ENCODE peak calls at places on chromosome X, in four cellular contexts. K is K562, E is HCT116, D is endothelial cell of umbilical vein. A is an unnamed sample.

GRCh38 chrX:46034868-46035267 is 510.4 kb downstream of the ZNF674 start:
- DNase-seq in K (no peak), E (no peak), D (no peak), A (no peak)

GRCh38 chrX:68443155-68443868 is 10.0 kb upstream of the OPHN1 start:
- DNase-seq in K (no peak), E (no peak), D (peak), A (no peak)

GRCh38 chrX:39613997-39614679 is 483.6 kb downstream of the BCOR start:
- DNase-seq in K (no peak), E (no peak), D (no peak), A (no peak)

GRCh38 chrX:63809158-63809557 is 24.1 kb upstream of the ARHGEF9 start:
- DNase-seq in K (no peak), E (no peak), D (no peak), A (no peak)

GRCh38 chrX:13283968-13284914 is 35.6 kb downstream of the ATXN3L start:
- DNase-seq in K (no peak), E (no peak), D (peak), A (no peak)

GRCh38 chrX:152930516-152930915 is 32.6 kb downstream of the ZNF185 start:
- DNase-seq in K (no peak), E (no peak), D (no peak), A (no peak)

GRCh38 chrX:3518870-3519269 is 172.4 kb upstream of the MXRA5 start:
- DNase-seq in K (peak), E (peak), D (no peak), A (peak)

GRCh38 chrX:146454363-146454762 is 355.2 kb upstream of the CXorf51B start:
- DNase-seq in K (no peak), E (no peak), D (no peak), A (no peak)

GRCh38 chrX:68834371-68835103 is 5.7 kb downstream of the EFNB1 start:
- DNase-seq in K (no peak), E (no peak), D (no peak), A (peak)

GRCh38 chrX:65551489-65552339 is 17.1 kb upstream of the LAS1L start:
- DNase-seq in K (no peak), E (no peak), D (no peak), A (no peak)

GRCh38 chrX:102950908-102951866 is 14.1 kb downstream of the RAB40AL start:
- DNase-seq in K (peak), E (peak), D (peak), A (no peak)

GRCh38 chrX:38318196-38318595 is 9.1 kb downstream of the RPGR start:
- DNase-seq in K (no peak), E (no peak), D (no peak), A (no peak)

GRCh38 chrX:119482497-119483480 is 14.5 kb downstream of the SLC25A5 start:
- DNase-seq in K (peak), E (no peak), D (peak), A (peak)

GRCh38 chrX:76971393-76972376 is 475.5 kb upstream of the FGF16 start:
- DNase-seq in K (no peak), E (no peak), D (no peak), A (no peak)

GRCh38 chrX:154541896-154542722 is 4.5 kb downstream of the G6PD start:
- DNase-seq in K (peak), E (peak), D (peak), A (peak)

GRCh38 chrX:47831788-47832187 is 4.9 kb upstream of the ZNF81 start:
- DNase-seq in K (peak), E (peak), D (peak), A (no peak)

GRCh38 chrX:110180176-110180927 is 137.5 kb downstream of the AMMECR1 start:
- DNase-seq in K (no peak), E (peak), D (peak), A (no peak)

GRCh38 chrX:75115707-75116413 is 40.2 kb downstream of the ABCB7 start:
- DNase-seq in K (no peak), E (no peak), D (no peak), A (no peak)

GRCh38 chrX:24963823-24964222 is 51.9 kb downstream of the ARX start:
- DNase-seq in K (no peak), E (no peak), D (no peak), A (no peak)

GRCh38 chrX:140672840-140673731 is 36.5 kb upstream of the LINC00632 start:
- DNase-seq in K (no peak), E (no peak), D (no peak), A (no peak)

GRCh38 chrX:57573754-57574153 is 18.1 kb upstream of the ZXDB start:
- DNase-seq in K (peak), E (no peak), D (peak), A (no peak)

GRCh38 chrX:8139713-8140112 is 31.4 kb downstream of the VCX2 start:
- DNase-seq in K (no peak), E (no peak), D (no peak), A (no peak)

GRCh38 chrX:127317159-127317558 is 497.6 kb downstream of the PRR32 start:
- DNase-seq in K (no peak), E (no peak), D (no peak), A (no peak)

GRCh38 chrX:20514358-20514757 is 247.6 kb upstream of the RPS6KA3 start:
- DNase-seq in K (peak), E (peak), D (peak), A (no peak)

GRCh38 chrX:7617994-7618393 is 225.0 kb upstream of the VCX start:
- DNase-seq in K (no peak), E (no peak), D (no peak), A (no peak)

GRCh38 chrX:38699603-38700110 is 101.6 kb upstream of the MID1IP1 start:
- DNase-seq in K (no peak), E (no peak), D (no peak), A (no peak)

GRCh38 chrX:19549838-19550237 is 34.5 kb upstream of the MAP3K15 start:
- DNase-seq in K (no peak), E (no peak), D (no peak), A (no peak)

GRCh38 chrX:37993857-37994619 is 12.3 kb upstream of the SYTL5 start:
- DNase-seq in K (peak), E (peak), D (no peak), A (no peak)

GRCh38 chrX:87517571-87518141 is at the start of gene KLHL4:
- DNase-seq in K (peak), E (no peak), D (peak), A (no peak)

GRCh38 chrX:13285229-13285628 is 34.6 kb downstream of the ATXN3L start:
- DNase-seq in K (no peak), E (no peak), D (no peak), A (no peak)

GRCh38 chrX:25300994-25301393 is 285.2 kb upstream of the ARX start:
- DNase-seq in K (no peak), E (no peak), D (no peak), A (no peak)

GRCh38 chrX:68681443-68681941 is 34.0 kb downstream of the STARD8 start:
- DNase-seq in K (no peak), E (no peak), D (no peak), A (no peak)

GRCh38 chrX:74550295-74550802 is 64.1 kb downstream of the RLIM start:
- DNase-seq in K (peak), E (peak), D (peak), A (peak)

GRCh38 chrX:48531359-48531954 is 8.1 kb upstream of the TBC1D25 start:
- DNase-seq in K (peak), E (no peak), D (no peak), A (peak)

GRCh38 chrX:17374619-17375360 is at the start of gene NHS:
- DNase-seq in K (peak), E (peak), D (peak), A (peak)

GRCh38 chrX:103540145-103540544 is 20.9 kb upstream of the RAB40A start:
- DNase-seq in K (no peak), E (no peak), D (no peak), A (no peak)

GRCh38 chrX:55488559-55489314 is 911 bp downstream of the USP51 start:
- DNase-seq in K (peak), E (no peak), D (peak), A (peak)

GRCh38 chrX:153443476-153444332 is 2.2 kb downstream of the TREX2 start:
- DNase-seq in K (no peak), E (no peak), D (no peak), A (peak)

GRCh38 chrX:30821116-30821515 is 67.9 kb downstream of the TAB3 start:
- DNase-seq in K (peak), E (no peak), D (no peak), A (no peak)

DNA sequence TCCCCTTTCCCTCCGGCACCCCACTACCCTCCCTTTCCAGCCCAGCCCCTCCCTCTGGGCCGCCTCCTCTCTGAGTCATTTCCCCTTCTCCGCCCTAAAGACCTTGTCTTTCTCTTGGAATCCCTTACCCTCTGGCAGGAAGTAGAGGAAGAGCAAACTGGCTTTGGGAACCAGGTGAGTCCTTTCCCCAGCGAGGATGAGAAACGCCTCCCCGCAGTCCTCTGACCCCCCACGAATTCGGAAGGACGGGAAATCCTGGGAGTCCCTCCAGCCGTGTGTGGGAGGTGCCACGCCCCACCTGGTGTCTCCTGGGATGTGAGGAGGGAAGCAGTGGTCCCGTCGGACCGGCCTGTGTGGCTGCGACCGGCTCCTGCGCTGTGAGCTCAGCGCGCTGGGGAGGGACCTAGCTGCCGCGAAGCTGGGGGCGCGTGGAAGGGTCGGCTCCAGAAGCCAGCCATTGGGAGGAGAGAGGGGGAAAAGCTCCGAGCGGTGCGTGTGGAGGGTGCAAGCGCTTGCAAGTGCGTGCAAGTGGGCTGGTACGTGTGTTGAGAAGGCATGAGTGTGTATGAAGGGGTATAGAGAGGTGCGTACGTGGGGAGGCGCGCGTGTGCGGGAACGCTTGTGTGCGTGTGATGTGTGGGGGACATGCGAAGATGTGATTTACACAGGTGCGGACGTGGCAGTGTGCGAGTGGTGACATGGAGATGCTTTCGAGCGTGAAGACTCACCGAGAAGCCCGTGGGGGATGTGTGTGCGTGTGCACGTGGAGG is 46.3 kb downstream of the TEX13B start:
- DNase-seq in K (no peak), E (no peak), D (no peak), A (no peak)
- H3K4me3 ChIP-seq in K (no peak), E (no peak), D (peak), A (peak)

GRCh38 chrX:50813843-50814661 is at the start of gene SHROOM4:
- DNase-seq in K (no peak), E (no peak), D (peak), A (peak)
- TF ChIP-seq POLR2AphosphoS5 in K (no peak), E (no peak), D (no peak), A (peak)

GRCh38 chrX:9786839-9787635 is 808 bp downstream of the SHROOM2 start:
- DNase-seq in K (no peak), E (no peak), D (peak), A (no peak)

GRCh38 chrX:9785944-9786741 is at the start of gene SHROOM2:
- DNase-seq in K (no peak), E (no peak), D (no peak), A (no peak)

GRCh38 chrX:9788908-9789307 is 2.7 kb downstream of the SHROOM2 start:
- DNase-seq in K (no peak), E (no peak), D (peak), A (no peak)

GRCh38 chrX:9781941-9782340 is 4.3 kb upstream of the SHROOM2 start:
- DNase-seq in K (no peak), E (peak), D (no peak), A (no peak)

GRCh38 chrX:9785252-9785943 is 831 bp upstream of the SHROOM2 start:
- DNase-seq in K (no peak), E (no peak), D (no peak), A (no peak)
- H3K4me3 ChIP-seq in K (no peak), E (peak), D (peak), A (no peak)

GRCh38 chrX:129520151-129520550 is 3.1 kb downstream of the SMARCA1 start:
- DNase-seq in K (no peak), E (no peak), D (no peak), A (no peak)

GRCh38 chrX:129525162-129525561 is 1.9 kb upstream of the SMARCA1 start:
- DNase-seq in K (no peak), E (no peak), D (no peak), A (no peak)

GRCh38 chrX:129524250-129524850 is 1.1 kb upstream of the SMARCA1 start:
- DNase-seq in K (no peak), E (no peak), D (no peak), A (no peak)

GRCh38 chrX:129522184-129523059 is 868 bp downstream of the SMARCA1 start:
- DNase-seq in K (peak), E (peak), D (peak), A (peak)

DNA sequence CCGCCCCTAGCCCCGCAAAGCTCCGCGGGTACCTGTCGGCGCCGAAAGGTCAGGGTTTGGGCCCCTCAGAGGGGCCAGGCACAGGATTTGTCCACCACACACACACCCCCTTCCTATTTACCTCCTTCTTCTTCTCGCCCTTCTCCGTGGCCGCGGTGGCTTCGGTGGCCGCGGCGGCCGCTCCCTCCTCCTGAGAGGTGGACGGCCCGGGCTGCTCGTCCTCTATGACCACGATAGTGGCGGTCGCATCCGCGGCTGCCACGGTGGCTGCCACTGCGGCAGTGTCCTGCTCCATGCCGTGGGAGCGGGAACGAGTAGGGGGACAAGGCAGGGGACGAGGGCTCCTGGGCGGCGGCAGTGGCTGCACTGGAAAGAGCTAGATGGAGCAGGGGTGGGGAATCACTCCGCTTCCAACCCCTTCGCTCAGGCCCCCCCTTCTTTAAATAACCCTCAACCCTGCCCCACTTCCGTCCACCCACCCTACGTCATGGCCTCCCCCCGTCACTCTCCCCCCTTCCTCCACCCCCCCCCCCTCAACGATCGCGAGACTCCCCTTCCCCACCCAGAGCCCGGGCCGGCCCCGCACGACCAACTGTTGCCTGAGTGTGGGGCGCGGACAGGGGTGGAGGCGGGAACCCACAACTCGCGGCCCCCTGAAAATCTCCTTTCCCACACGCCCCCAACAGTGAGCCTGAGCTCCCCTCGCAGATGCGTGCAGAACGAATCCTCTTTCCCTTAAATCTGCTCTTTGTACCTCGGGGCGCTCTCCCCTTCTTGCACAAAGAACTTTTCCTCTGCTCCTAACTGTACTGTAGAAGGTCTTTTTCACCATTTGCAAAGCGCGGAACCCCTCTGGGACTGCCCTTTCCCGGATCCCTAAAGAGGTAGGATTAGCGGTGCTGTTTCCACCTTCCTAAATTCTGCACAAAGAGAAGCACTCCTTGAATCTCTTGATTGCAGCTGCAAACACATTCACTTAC is at the start of gene SMARCA1:
- DNase-seq in K (no peak), E (peak), D (peak), A (peak)
- TF ChIP-seq POLR2AphosphoS5 in K (no peak), E (peak), D (no peak), A (peak)

DNA sequence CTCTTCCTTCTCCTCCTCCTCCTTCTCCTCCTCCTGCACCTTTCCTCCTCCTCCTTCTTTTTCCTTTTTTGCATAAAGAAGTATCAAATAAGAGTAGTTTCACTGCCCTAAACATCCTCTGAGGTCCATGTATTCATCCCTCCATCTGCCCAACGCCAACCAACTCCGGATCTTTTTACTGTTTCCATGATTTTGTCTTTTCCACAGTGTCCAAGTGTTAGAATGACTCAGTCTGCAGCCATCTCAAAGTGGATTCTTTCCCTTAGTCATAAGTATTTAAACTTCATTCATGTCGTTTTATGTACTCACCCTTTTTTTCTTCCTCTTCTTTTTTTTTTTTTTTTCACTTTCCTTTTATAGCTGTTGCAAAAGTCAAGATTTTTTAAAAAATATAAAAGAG is 12.9 kb downstream of the CSF2RA start:
- DNase-seq in K (no peak), E (no peak), D (no peak), A (no peak)
- H3K4me3 ChIP-seq in K (no peak), E (no peak), D (no peak), A (no peak)

GRCh38 chrX:124232523-124233201 is 99.8 kb upstream of the TEX13D start:
- DNase-seq in K (no peak), E (no peak), D (no peak), A (no peak)
- TF ChIP-seq POLR2AphosphoS5 in K (no peak), E (no peak), D (no peak), A (no peak)

A was measured in sigmoid colon.